ENCODE peak calls at places on chromosomes 12 and 14, in four cellular contexts. One of them, this sample, is unnamed.

GRCh38 chr12:19894803-19895202 is 455.5 kb downstream of the AEBP2 start:
- DNase-seq in K562: no peak
- DNase-seq in HCT116: no peak
- DNase-seq in HepG2: no peak
- DNase-seq in this sample: no peak

GRCh38 chr14:46074061-46074460 is 577.5 kb downstream of the RPL10L start:
- DNase-seq in K562: no peak
- DNase-seq in HCT116: no peak
- DNase-seq in HepG2: no peak
- DNase-seq in this sample: no peak

GRCh38 chr12:98644712-98645571 is at the start of the genes APAF1 and IKBIP:
- DNase-seq in K562: peak
- DNase-seq in HCT116: peak
- DNase-seq in HepG2: peak
- DNase-seq in this sample: peak

GRCh38 chr12:88258396-88258795 is 116.3 kb downstream of the TMTC3 start:
- DNase-seq in K562: no peak
- DNase-seq in HCT116: no peak
- DNase-seq in HepG2: no peak
- DNase-seq in this sample: no peak

GRCh38 chr14:22190411-22191191 is 398.4 kb downstream of the DAD1 start:
- DNase-seq in K562: no peak
- DNase-seq in HCT116: no peak
- DNase-seq in HepG2: no peak
- DNase-seq in this sample: no peak

GRCh38 chr14:93748208-93749080 is 39.8 kb downstream of the PRIMA1 start:
- DNase-seq in K562: no peak
- DNase-seq in HCT116: no peak
- DNase-seq in HepG2: peak
- DNase-seq in this sample: peak

GRCh38 chr14:56585461-56586084 is 6.0 kb downstream of the TMEM260 start:
- DNase-seq in K562: no peak
- DNase-seq in HCT116: no peak
- DNase-seq in HepG2: no peak
- DNase-seq in this sample: no peak

GRCh38 chr12:124143726-124144125 is 151.2 kb upstream of the RFLNA start:
- DNase-seq in K562: no peak
- DNase-seq in HCT116: no peak
- DNase-seq in HepG2: no peak
- DNase-seq in this sample: no peak

GRCh38 chr12:115873416-115874082 is 403.9 kb downstream of the MED13L start:
- DNase-seq in K562: no peak
- DNase-seq in HCT116: no peak
- DNase-seq in HepG2: peak
- DNase-seq in this sample: no peak

GRCh38 chr14:91389173-91389572 is 28.4 kb downstream of the CCDC88C start:
- DNase-seq in K562: no peak
- DNase-seq in HCT116: no peak
- DNase-seq in HepG2: no peak
- DNase-seq in this sample: no peak

GRCh38 chr12:19869413-19869812 is 430.1 kb downstream of the AEBP2 start:
- DNase-seq in K562: no peak
- DNase-seq in HCT116: no peak
- DNase-seq in HepG2: no peak
- DNase-seq in this sample: no peak

GRCh38 chr14:39884091-39884490 is 451.9 kb upstream of the FBXO33 start:
- DNase-seq in K562: no peak
- DNase-seq in HCT116: no peak
- DNase-seq in HepG2: no peak
- DNase-seq in this sample: no peak

GRCh38 chr14:65958664-65959562 is 527.3 kb upstream of the CCDC196 start:
- DNase-seq in K562: peak
- DNase-seq in HCT116: peak
- DNase-seq in HepG2: peak
- DNase-seq in this sample: peak

GRCh38 chr12:113277511-113277910 is 56.2 kb downstream of the TPCN1 start:
- DNase-seq in K562: no peak
- DNase-seq in HCT116: no peak
- DNase-seq in HepG2: no peak
- DNase-seq in this sample: no peak

GRCh38 chr12:53998174-53998899 is 1.6 kb upstream of the HOXC9 start:
- DNase-seq in K562: no peak
- DNase-seq in HCT116: no peak
- DNase-seq in HepG2: no peak
- DNase-seq in this sample: no peak

GRCh38 chr12:45674181-45674580 is 55.3 kb upstream of the ARID2 start:
- DNase-seq in K562: no peak
- DNase-seq in HCT116: no peak
- DNase-seq in HepG2: no peak
- DNase-seq in this sample: no peak

GRCh38 chr12:121651381-121651780 is 18.1 kb downstream of the MORN3 start:
- DNase-seq in K562: no peak
- DNase-seq in HCT116: no peak
- DNase-seq in HepG2: no peak
- DNase-seq in this sample: no peak

GRCh38 chr12:13790317-13790716 is 191.1 kb downstream of the GRIN2B start:
- DNase-seq in K562: no peak
- DNase-seq in HCT116: no peak
- DNase-seq in HepG2: no peak
- DNase-seq in this sample: no peak

GRCh38 chr12:58919271-58920101 is 818 bp downstream of the LRIG3 start:
- DNase-seq in K562: no peak
- DNase-seq in HCT116: no peak
- DNase-seq in HepG2: peak
- DNase-seq in this sample: no peak

GRCh38 chr14:62002636-62003035 is 240.4 kb downstream of the SNAPC1 start:
- DNase-seq in K562: no peak
- DNase-seq in HCT116: no peak
- DNase-seq in HepG2: no peak
- DNase-seq in this sample: no peak

GRCh38 chr14:39320318-39320717 is 86.6 kb downstream of the MIA2 start:
- DNase-seq in K562: no peak
- DNase-seq in HCT116: no peak
- DNase-seq in HepG2: no peak
- DNase-seq in this sample: no peak

GRCh38 chr14:54617467-54617866 is 50.5 kb downstream of the SAMD4A start:
- DNase-seq in K562: no peak
- DNase-seq in HCT116: no peak
- DNase-seq in HepG2: no peak
- DNase-seq in this sample: no peak

GRCh38 chr12:27780612-27781408 is 774 bp upstream of the MANSC4 start:
- DNase-seq in K562: peak
- DNase-seq in HCT116: no peak
- DNase-seq in HepG2: peak
- DNase-seq in this sample: peak

GRCh38 chr12:123935956-123936355 is 36.7 kb downstream of the CCDC92 start:
- DNase-seq in K562: no peak
- DNase-seq in HCT116: no peak
- DNase-seq in HepG2: no peak
- DNase-seq in this sample: no peak

GRCh38 chr14:22561661-22562579 is 27.1 kb downstream of the DAD1 start:
- DNase-seq in K562: peak
- DNase-seq in HCT116: no peak
- DNase-seq in HepG2: peak
- DNase-seq in this sample: no peak

GRCh38 chr12:1851126-1851791 is 30.9 kb downstream of the LRTM2 start:
- DNase-seq in K562: no peak
- DNase-seq in HCT116: no peak
- DNase-seq in HepG2: no peak
- DNase-seq in this sample: no peak

GRCh38 chr14:77087631-77088030 is 10.4 kb upstream of the CIPC start:
- DNase-seq in K562: no peak
- DNase-seq in HCT116: no peak
- DNase-seq in HepG2: no peak
- DNase-seq in this sample: no peak

GRCh38 chr14:52313493-52313881 is 625 bp upstream of the PTGER2 start:
- DNase-seq in K562: no peak
- DNase-seq in HCT116: no peak
- DNase-seq in HepG2: no peak
- DNase-seq in this sample: no peak

GRCh38 chr14:102496331-102496691 is 13.3 kb downstream of the ANKRD9 start:
- DNase-seq in K562: no peak
- DNase-seq in HCT116: no peak
- DNase-seq in HepG2: no peak
- DNase-seq in this sample: no peak
- TF ChIP-seq ELF1 in K562: no peak
- TF ChIP-seq ELF1 in HCT116: no peak
- TF ChIP-seq ELF1 in HepG2: no peak
- TF ChIP-seq ELF1 in this sample: no peak

GRCh38 chr12:76422878-76423438 is 74.7 kb upstream of the BBS10 start:
- DNase-seq in K562: peak
- DNase-seq in HCT116: no peak
- DNase-seq in HepG2: no peak
- DNase-seq in this sample: peak
- TF ChIP-seq YY1 in K562: no peak
- TF ChIP-seq YY1 in HCT116: no peak
- TF ChIP-seq YY1 in HepG2: no peak
- TF ChIP-seq YY1 in this sample: no peak

GRCh38 chr12:50520808-50521207 is 16.0 kb downstream of the DIP2B start:
- DNase-seq in K562: no peak
- DNase-seq in HCT116: no peak
- DNase-seq in HepG2: no peak
- DNase-seq in this sample: no peak
- TF ChIP-seq ELF1 in K562: no peak
- TF ChIP-seq ELF1 in HCT116: no peak
- TF ChIP-seq ELF1 in HepG2: no peak
- TF ChIP-seq ELF1 in this sample: no peak

DNA sequence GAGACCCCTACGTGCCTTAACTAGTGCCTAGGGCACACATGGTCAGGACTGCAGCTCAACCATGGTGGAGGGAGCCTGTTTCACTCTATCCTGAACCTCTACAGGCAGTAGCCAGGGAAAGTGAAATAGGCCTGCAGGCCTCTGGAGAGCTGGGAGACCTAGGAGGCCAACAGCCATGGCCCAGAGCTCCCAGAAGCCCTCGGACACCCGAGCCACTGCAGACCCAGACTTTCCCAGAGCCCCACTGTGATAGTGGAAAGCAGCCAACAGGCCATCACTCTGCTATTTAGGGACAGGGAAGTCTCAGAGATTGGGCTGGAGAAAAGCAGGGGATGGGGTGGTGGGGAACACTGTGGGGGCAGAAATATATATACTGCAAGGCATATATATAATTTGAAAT is 56.5 kb upstream of the ZFP36L1 start:
- DNase-seq in K562: no peak
- DNase-seq in HCT116: no peak
- DNase-seq in HepG2: no peak
- DNase-seq in this sample: no peak
- TF ChIP-seq YY1 in K562: no peak
- TF ChIP-seq YY1 in HCT116: no peak
- TF ChIP-seq YY1 in HepG2: no peak
- TF ChIP-seq YY1 in this sample: no peak

DNA sequence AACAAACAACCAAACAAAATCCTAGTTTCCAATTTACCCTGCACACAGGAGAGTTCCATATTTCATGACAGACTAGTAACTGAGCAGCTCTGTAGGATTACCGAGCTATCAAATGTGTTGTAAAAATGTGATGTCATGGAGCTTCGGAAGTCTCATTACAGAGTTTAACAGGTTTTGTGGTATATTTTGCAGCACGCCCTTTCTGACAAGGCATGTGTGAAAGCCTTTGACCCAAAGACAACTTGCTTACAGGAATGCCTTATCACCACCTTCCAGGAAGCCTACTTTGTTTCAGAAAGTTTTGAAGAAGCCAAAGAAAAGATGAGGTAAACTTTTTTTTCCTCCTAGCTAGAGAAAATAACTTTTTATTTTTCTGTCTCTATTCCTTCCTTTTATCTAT is 92.4 kb downstream of the TPH2 start:
- DNase-seq in K562: peak
- DNase-seq in HCT116: no peak
- DNase-seq in HepG2: no peak
- DNase-seq in this sample: no peak
- TF ChIP-seq ELF1 in K562: no peak
- TF ChIP-seq ELF1 in HCT116: no peak
- TF ChIP-seq ELF1 in HepG2: no peak
- TF ChIP-seq ELF1 in this sample: no peak